ENCODE peak calls at places on chromosomes 1 and 21, in nine cellular contexts. One of them, this sample, is unnamed.

GRCh38 chr1:31447210-31447609 is 34.2 kb downstream of the SERINC2 start:
- DNase-seq in left lung: no peak
- DNase-seq in astrocyte of the cerebellum: no peak
- DNase-seq in BE2C: no peak
- DNase-seq in GM10248: no peak
- DNase-seq in sigmoid colon: no peak
- DNase-seq in tibial nerve: no peak
- DNase-seq in mesothelial cell of epicardium: no peak
- DNase-seq in AG09309: no peak
- DNase-seq in this sample: no peak

GRCh38 chr1:3261007-3261968 is 192.3 kb downstream of the PRDM16 start:
- DNase-seq in left lung: no peak
- DNase-seq in astrocyte of the cerebellum: no peak
- DNase-seq in BE2C: no peak
- DNase-seq in GM10248: no peak
- DNase-seq in sigmoid colon: no peak
- DNase-seq in tibial nerve: no peak
- DNase-seq in mesothelial cell of epicardium: no peak
- DNase-seq in AG09309: no peak
- DNase-seq in this sample: no peak

GRCh38 chr21:41767606-41768370 is 936 bp upstream of the RIPK4 start:
- DNase-seq in left lung: no peak
- DNase-seq in astrocyte of the cerebellum: no peak
- DNase-seq in BE2C: no peak
- DNase-seq in GM10248: no peak
- DNase-seq in sigmoid colon: peak
- DNase-seq in tibial nerve: no peak
- DNase-seq in mesothelial cell of epicardium: no peak
- DNase-seq in AG09309: no peak
- DNase-seq in this sample: no peak

GRCh38 chr1:226716577-226716976 is 22.5 kb downstream of the ITPKB start:
- DNase-seq in left lung: no peak
- DNase-seq in astrocyte of the cerebellum: no peak
- DNase-seq in BE2C: no peak
- DNase-seq in GM10248: no peak
- DNase-seq in sigmoid colon: no peak
- DNase-seq in tibial nerve: no peak
- DNase-seq in mesothelial cell of epicardium: no peak
- DNase-seq in AG09309: no peak
- DNase-seq in this sample: no peak

GRCh38 chr21:36729301-36729970 is 30.5 kb downstream of the SIM2 start:
- DNase-seq in left lung: no peak
- DNase-seq in astrocyte of the cerebellum: no peak
- DNase-seq in BE2C: no peak
- DNase-seq in GM10248: no peak
- DNase-seq in sigmoid colon: no peak
- DNase-seq in tibial nerve: no peak
- DNase-seq in mesothelial cell of epicardium: no peak
- DNase-seq in AG09309: no peak
- DNase-seq in this sample: no peak

GRCh38 chr21:42129300-42130266 is 58.5 kb downstream of the UMODL1 start:
- DNase-seq in left lung: no peak
- DNase-seq in astrocyte of the cerebellum: no peak
- DNase-seq in BE2C: no peak
- DNase-seq in GM10248: no peak
- DNase-seq in sigmoid colon: no peak
- DNase-seq in tibial nerve: no peak
- DNase-seq in mesothelial cell of epicardium: no peak
- DNase-seq in AG09309: no peak
- DNase-seq in this sample: no peak

GRCh38 chr21:26684866-26685265 is 111.8 kb upstream of the CYYR1 start:
- DNase-seq in left lung: no peak
- DNase-seq in astrocyte of the cerebellum: no peak
- DNase-seq in BE2C: no peak
- DNase-seq in GM10248: no peak
- DNase-seq in sigmoid colon: no peak
- DNase-seq in tibial nerve: no peak
- DNase-seq in mesothelial cell of epicardium: no peak
- DNase-seq in AG09309: no peak
- DNase-seq in this sample: no peak

GRCh38 chr1:13543927-13544556 is 30.2 kb upstream of the LRRC38 start:
- DNase-seq in left lung: peak
- DNase-seq in astrocyte of the cerebellum: no peak
- DNase-seq in BE2C: no peak
- DNase-seq in GM10248: no peak
- DNase-seq in sigmoid colon: peak
- DNase-seq in tibial nerve: peak
- DNase-seq in mesothelial cell of epicardium: no peak
- DNase-seq in AG09309: no peak
- DNase-seq in this sample: no peak

GRCh38 chr1:83813571-83813970 is 185.4 kb downstream of the TTLL7 start:
- DNase-seq in left lung: no peak
- DNase-seq in astrocyte of the cerebellum: no peak
- DNase-seq in BE2C: peak
- DNase-seq in GM10248: no peak
- DNase-seq in sigmoid colon: no peak
- DNase-seq in tibial nerve: no peak
- DNase-seq in mesothelial cell of epicardium: no peak
- DNase-seq in AG09309: no peak
- DNase-seq in this sample: no peak

GRCh38 chr21:33123396-33124120 is 53.6 kb downstream of the OLIG1 start:
- DNase-seq in left lung: no peak
- DNase-seq in astrocyte of the cerebellum: no peak
- DNase-seq in BE2C: no peak
- DNase-seq in GM10248: no peak
- DNase-seq in sigmoid colon: no peak
- DNase-seq in tibial nerve: no peak
- DNase-seq in mesothelial cell of epicardium: no peak
- DNase-seq in AG09309: no peak
- DNase-seq in this sample: no peak

GRCh38 chr1:151196292-151196800 is 2.0 kb upstream of the PIP5K1A start:
- DNase-seq in left lung: peak
- DNase-seq in astrocyte of the cerebellum: peak
- DNase-seq in BE2C: peak
- DNase-seq in GM10248: peak
- DNase-seq in sigmoid colon: peak
- DNase-seq in tibial nerve: peak
- DNase-seq in mesothelial cell of epicardium: no peak
- DNase-seq in AG09309: peak
- DNase-seq in this sample: no peak

GRCh38 chr1:113980120-113980519 is 846 bp downstream of the OLFML3 start:
- DNase-seq in left lung: peak
- DNase-seq in astrocyte of the cerebellum: no peak
- DNase-seq in BE2C: peak
- DNase-seq in GM10248: no peak
- DNase-seq in sigmoid colon: peak
- DNase-seq in tibial nerve: peak
- DNase-seq in mesothelial cell of epicardium: peak
- DNase-seq in AG09309: no peak
- DNase-seq in this sample: no peak

GRCh38 chr1:216932424-216932823 is 209.2 kb upstream of the ESRRG start:
- DNase-seq in left lung: no peak
- DNase-seq in astrocyte of the cerebellum: no peak
- DNase-seq in BE2C: no peak
- DNase-seq in GM10248: no peak
- DNase-seq in sigmoid colon: no peak
- DNase-seq in tibial nerve: no peak
- DNase-seq in mesothelial cell of epicardium: no peak
- DNase-seq in AG09309: no peak
- DNase-seq in this sample: no peak

GRCh38 chr1:53543771-53544695 is 84.8 kb downstream of the DMRTB1 start:
- DNase-seq in left lung: peak
- DNase-seq in astrocyte of the cerebellum: no peak
- DNase-seq in BE2C: no peak
- DNase-seq in GM10248: no peak
- DNase-seq in sigmoid colon: peak
- DNase-seq in tibial nerve: no peak
- DNase-seq in mesothelial cell of epicardium: no peak
- DNase-seq in AG09309: no peak
- DNase-seq in this sample: no peak

GRCh38 chr1:117770981-117771531 is 158.4 kb downstream of the GDAP2 start:
- DNase-seq in left lung: no peak
- DNase-seq in astrocyte of the cerebellum: no peak
- DNase-seq in BE2C: no peak
- DNase-seq in GM10248: no peak
- DNase-seq in sigmoid colon: no peak
- DNase-seq in tibial nerve: no peak
- DNase-seq in mesothelial cell of epicardium: no peak
- DNase-seq in AG09309: no peak
- DNase-seq in this sample: no peak

GRCh38 chr1:5897281-5897680 is 94.9 kb downstream of the NPHP4 start:
- DNase-seq in left lung: no peak
- DNase-seq in astrocyte of the cerebellum: no peak
- DNase-seq in BE2C: no peak
- DNase-seq in GM10248: no peak
- DNase-seq in sigmoid colon: no peak
- DNase-seq in tibial nerve: no peak
- DNase-seq in mesothelial cell of epicardium: no peak
- DNase-seq in AG09309: no peak
- DNase-seq in this sample: no peak

GRCh38 chr1:44170281-44170823 is 28.9 kb upstream of the KLF18 start:
- DNase-seq in left lung: no peak
- DNase-seq in astrocyte of the cerebellum: no peak
- DNase-seq in BE2C: no peak
- DNase-seq in GM10248: no peak
- DNase-seq in sigmoid colon: no peak
- DNase-seq in tibial nerve: no peak
- DNase-seq in mesothelial cell of epicardium: no peak
- DNase-seq in AG09309: peak
- DNase-seq in this sample: no peak
- TF ChIP-seq CTCF in left lung: no peak
- TF ChIP-seq CTCF in astrocyte of the cerebellum: no peak
- TF ChIP-seq CTCF in BE2C: no peak
- TF ChIP-seq CTCF in GM10248: no peak
- TF ChIP-seq CTCF in sigmoid colon: no peak
- TF ChIP-seq CTCF in tibial nerve: no peak
- TF ChIP-seq CTCF in mesothelial cell of epicardium: no peak
- TF ChIP-seq CTCF in AG09309: no peak
- TF ChIP-seq CTCF in this sample: no peak

DNA sequence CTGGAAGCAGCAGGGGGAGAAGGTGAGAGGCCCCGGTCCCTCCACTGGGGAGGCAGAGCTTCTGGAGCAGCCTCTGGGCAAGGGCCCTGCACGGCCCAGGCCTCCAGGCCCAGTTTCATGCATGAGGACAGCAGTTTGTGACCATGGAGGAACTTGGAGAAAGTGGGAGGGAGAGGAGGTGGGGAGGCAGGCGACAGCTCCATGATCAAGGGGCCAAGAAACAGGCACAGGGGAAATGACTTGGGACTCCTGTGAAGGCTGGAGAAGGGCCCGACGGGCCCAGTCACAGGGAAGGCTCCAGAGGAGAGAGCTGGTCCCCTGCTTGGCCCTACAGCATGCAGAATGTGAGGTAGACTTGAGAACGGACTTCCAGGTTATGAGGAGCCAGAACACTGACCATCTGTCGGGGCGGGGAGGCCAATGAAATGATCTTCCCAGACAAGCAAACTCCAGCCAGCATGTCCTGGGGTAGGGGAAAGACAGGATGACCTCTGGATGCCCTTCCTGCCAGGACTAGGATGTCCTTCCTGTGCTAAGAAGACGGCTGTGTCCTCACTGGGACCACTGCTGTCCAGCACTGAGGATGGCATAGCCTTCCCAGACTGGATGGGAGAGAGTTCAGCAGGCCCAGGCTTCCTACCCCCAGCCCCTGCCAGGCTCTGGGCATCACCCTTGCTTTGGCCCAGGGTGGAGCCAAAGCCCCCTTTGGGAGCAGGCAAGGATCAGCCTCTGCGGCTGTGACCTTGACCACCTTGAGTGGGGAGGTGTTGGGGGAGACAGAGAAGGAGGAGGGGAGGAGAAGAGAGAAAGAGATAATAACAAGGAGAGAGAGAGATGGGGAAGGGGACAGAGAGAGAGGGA is 548.2 kb downstream of the PTPRU start:
- DNase-seq in left lung: no peak
- DNase-seq in astrocyte of the cerebellum: no peak
- DNase-seq in BE2C: no peak
- DNase-seq in GM10248: no peak
- DNase-seq in sigmoid colon: no peak
- DNase-seq in tibial nerve: no peak
- DNase-seq in mesothelial cell of epicardium: no peak
- DNase-seq in AG09309: no peak
- DNase-seq in this sample: no peak
- TF ChIP-seq CTCF in left lung: no peak
- TF ChIP-seq CTCF in astrocyte of the cerebellum: no peak
- TF ChIP-seq CTCF in BE2C: no peak
- TF ChIP-seq CTCF in GM10248: no peak
- TF ChIP-seq CTCF in sigmoid colon: no peak
- TF ChIP-seq CTCF in tibial nerve: no peak
- TF ChIP-seq CTCF in mesothelial cell of epicardium: no peak
- TF ChIP-seq CTCF in AG09309: no peak
- TF ChIP-seq CTCF in this sample: no peak

GRCh38 chr1:206737729-206738222 is 32.8 kb upstream of the IL19 start:
- DNase-seq in left lung: no peak
- DNase-seq in astrocyte of the cerebellum: no peak
- DNase-seq in BE2C: no peak
- DNase-seq in GM10248: no peak
- DNase-seq in sigmoid colon: no peak
- DNase-seq in tibial nerve: no peak
- DNase-seq in mesothelial cell of epicardium: no peak
- DNase-seq in AG09309: no peak
- DNase-seq in this sample: no peak

GRCh38 chr1:206738370-206739366 is 31.9 kb upstream of the IL19 start:
- DNase-seq in left lung: no peak
- DNase-seq in astrocyte of the cerebellum: no peak
- DNase-seq in BE2C: no peak
- DNase-seq in GM10248: no peak
- DNase-seq in sigmoid colon: no peak
- DNase-seq in tibial nerve: no peak
- DNase-seq in mesothelial cell of epicardium: no peak
- DNase-seq in AG09309: no peak
- DNase-seq in this sample: no peak

GRCh38 chr1:206739411-206740076 is 31.0 kb upstream of the IL19 start:
- DNase-seq in left lung: no peak
- DNase-seq in astrocyte of the cerebellum: no peak
- DNase-seq in BE2C: no peak
- DNase-seq in GM10248: peak
- DNase-seq in sigmoid colon: no peak
- DNase-seq in tibial nerve: no peak
- DNase-seq in mesothelial cell of epicardium: no peak
- DNase-seq in AG09309: no peak
- DNase-seq in this sample: no peak

GRCh38 chr1:206742702-206743383 is 27.7 kb upstream of the IL19 start:
- DNase-seq in left lung: no peak
- DNase-seq in astrocyte of the cerebellum: no peak
- DNase-seq in BE2C: no peak
- DNase-seq in GM10248: no peak
- DNase-seq in sigmoid colon: no peak
- DNase-seq in tibial nerve: no peak
- DNase-seq in mesothelial cell of epicardium: no peak
- DNase-seq in AG09309: no peak
- DNase-seq in this sample: no peak

GRCh38 chr1:206741142-206741701 is 29.4 kb upstream of the IL19 start:
- DNase-seq in left lung: no peak
- DNase-seq in astrocyte of the cerebellum: no peak
- DNase-seq in BE2C: no peak
- DNase-seq in GM10248: no peak
- DNase-seq in sigmoid colon: no peak
- DNase-seq in tibial nerve: no peak
- DNase-seq in mesothelial cell of epicardium: no peak
- DNase-seq in AG09309: no peak
- DNase-seq in this sample: no peak
- TF ChIP-seq CTCF in left lung: no peak
- TF ChIP-seq CTCF in astrocyte of the cerebellum: no peak
- TF ChIP-seq CTCF in BE2C: no peak
- TF ChIP-seq CTCF in GM10248: no peak
- TF ChIP-seq CTCF in sigmoid colon: no peak
- TF ChIP-seq CTCF in tibial nerve: no peak
- TF ChIP-seq CTCF in mesothelial cell of epicardium: no peak
- TF ChIP-seq CTCF in AG09309: no peak
- TF ChIP-seq CTCF in this sample: no peak

GRCh38 chr1:106360252-106360651 is 696.2 kb upstream of the PRMT6 start:
- DNase-seq in left lung: no peak
- DNase-seq in astrocyte of the cerebellum: no peak
- DNase-seq in BE2C: no peak
- DNase-seq in GM10248: no peak
- DNase-seq in sigmoid colon: no peak
- DNase-seq in tibial nerve: no peak
- DNase-seq in mesothelial cell of epicardium: no peak
- DNase-seq in AG09309: no peak
- DNase-seq in this sample: no peak
- TF ChIP-seq CTCF in left lung: no peak
- TF ChIP-seq CTCF in astrocyte of the cerebellum: no peak
- TF ChIP-seq CTCF in BE2C: peak
- TF ChIP-seq CTCF in GM10248: no peak
- TF ChIP-seq CTCF in sigmoid colon: no peak
- TF ChIP-seq CTCF in tibial nerve: no peak
- TF ChIP-seq CTCF in mesothelial cell of epicardium: peak
- TF ChIP-seq CTCF in AG09309: peak
- TF ChIP-seq CTCF in this sample: no peak